ENCODE peak calls at places on chromosomes 11 and 22, in four cellular contexts. One of them, this sample, is unnamed. For H3K27me3, the result is how much of the 10 kb centered on the place peaks cover.

GRCh38 chr11:64157987-64158386 is 7.9 kb downstream of the MACROD1 start:
- DNase-seq in stomach: no peak
- DNase-seq in CD8-positive, alpha-beta T cell: no peak
- DNase-seq in gastrocnemius medialis: no peak
- DNase-seq in this sample: no peak

GRCh38 chr22:23772315-23773246 is at the start of gene MMP11:
- DNase-seq in gastrocnemius medialis: no peak
- DNase-seq in stomach: peak
- DNase-seq in CD8-positive, alpha-beta T cell: peak
- DNase-seq in this sample: no peak

GRCh38 chr11:1838077-1838425 is 730 bp upstream of the TNNI2 start:
- DNase-seq in stomach: no peak
- DNase-seq in gastrocnemius medialis: no peak
- DNase-seq in CD8-positive, alpha-beta T cell: no peak
- DNase-seq in this sample: no peak

GRCh38 chr11:95563173-95563572 is 226.4 kb downstream of the FAM76B start:
- DNase-seq in CD8-positive, alpha-beta T cell: no peak
- DNase-seq in stomach: no peak
- DNase-seq in gastrocnemius medialis: no peak
- DNase-seq in this sample: no peak

GRCh38 chr11:122115520-122116343 is at the start of gene BLID:
- DNase-seq in CD8-positive, alpha-beta T cell: no peak
- DNase-seq in stomach: peak
- DNase-seq in gastrocnemius medialis: no peak
- DNase-seq in this sample: no peak

GRCh38 chr22:46500201-46500600 is 37.2 kb downstream of the CELSR1 start:
- DNase-seq in CD8-positive, alpha-beta T cell: no peak
- DNase-seq in stomach: no peak
- DNase-seq in gastrocnemius medialis: no peak
- DNase-seq in this sample: no peak

GRCh38 chr11:117094776-117095175 is 3.5 kb downstream of the SIK3 start:
- DNase-seq in stomach: no peak
- DNase-seq in CD8-positive, alpha-beta T cell: no peak
- DNase-seq in gastrocnemius medialis: no peak
- DNase-seq in this sample: no peak

GRCh38 chr11:93054279-93054678 is 84.8 kb downstream of the MTNR1B start:
- DNase-seq in stomach: no peak
- DNase-seq in CD8-positive, alpha-beta T cell: no peak
- DNase-seq in gastrocnemius medialis: no peak
- DNase-seq in this sample: no peak

GRCh38 chr11:33920838-33921613 is 29.1 kb upstream of the LMO2 start:
- DNase-seq in gastrocnemius medialis: no peak
- DNase-seq in stomach: no peak
- DNase-seq in CD8-positive, alpha-beta T cell: no peak
- DNase-seq in this sample: no peak

GRCh38 chr11:36400768-36401455 is 104.8 kb downstream of the PRR5L start:
- DNase-seq in gastrocnemius medialis: no peak
- DNase-seq in CD8-positive, alpha-beta T cell: no peak
- DNase-seq in stomach: no peak
- DNase-seq in this sample: no peak

GRCh38 chr22:43257549-43257948 is 70.6 kb upstream of the TTLL12 start:
- DNase-seq in CD8-positive, alpha-beta T cell: no peak
- DNase-seq in gastrocnemius medialis: no peak
- DNase-seq in stomach: peak
- DNase-seq in this sample: no peak

GRCh38 chr11:1829039-1829820 is 5.6 kb upstream of the SYT8 start:
- DNase-seq in CD8-positive, alpha-beta T cell: no peak
- DNase-seq in gastrocnemius medialis: no peak
- DNase-seq in stomach: no peak
- DNase-seq in this sample: no peak

GRCh38 chr22:24066260-24066659 is 55.2 kb downstream of the CABIN1 start:
- DNase-seq in gastrocnemius medialis: no peak
- DNase-seq in stomach: no peak
- DNase-seq in CD8-positive, alpha-beta T cell: no peak
- DNase-seq in this sample: no peak

GRCh38 chr11:70466154-70466553 is 67.8 kb downstream of the CTTN start:
- DNase-seq in stomach: no peak
- DNase-seq in gastrocnemius medialis: no peak
- DNase-seq in CD8-positive, alpha-beta T cell: no peak
- DNase-seq in this sample: no peak

GRCh38 chr11:71391352-71391751 is 56.8 kb downstream of the DHCR7 start:
- DNase-seq in gastrocnemius medialis: no peak
- DNase-seq in stomach: no peak
- DNase-seq in CD8-positive, alpha-beta T cell: no peak
- DNase-seq in this sample: no peak

GRCh38 chr11:2762031-2762380 is 62.2 kb upstream of the KCNQ1OT1 start:
- DNase-seq in gastrocnemius medialis: no peak
- DNase-seq in stomach: no peak
- DNase-seq in CD8-positive, alpha-beta T cell: no peak
- DNase-seq in this sample: no peak

GRCh38 chr11:61417670-61418069 is 12.1 kb downstream of the CPSF7 start:
- DNase-seq in gastrocnemius medialis: no peak
- DNase-seq in CD8-positive, alpha-beta T cell: no peak
- DNase-seq in stomach: no peak
- DNase-seq in this sample: no peak

GRCh38 chr11:68116892-68117435 is 4.2 kb downstream of the CHKA start:
- DNase-seq in stomach: no peak
- DNase-seq in gastrocnemius medialis: no peak
- DNase-seq in CD8-positive, alpha-beta T cell: no peak
- DNase-seq in this sample: no peak

GRCh38 chr11:14974723-14975587 is 2.8 kb upstream of the CALCA start:
- DNase-seq in gastrocnemius medialis: no peak
- DNase-seq in CD8-positive, alpha-beta T cell: peak
- DNase-seq in stomach: peak
- DNase-seq in this sample: no peak

GRCh38 chr11:68825603-68826002 is 16.1 kb downstream of the CPT1A start:
- DNase-seq in CD8-positive, alpha-beta T cell: peak
- DNase-seq in gastrocnemius medialis: no peak
- DNase-seq in stomach: peak
- DNase-seq in this sample: no peak

GRCh38 chr11:67271548-67272284 is 5.4 kb downstream of the GRK2 start:
- DNase-seq in gastrocnemius medialis: no peak
- DNase-seq in CD8-positive, alpha-beta T cell: no peak
- DNase-seq in stomach: no peak
- DNase-seq in this sample: no peak

GRCh38 chr11:64428685-64429084 is 69.7 kb downstream of the RPS6KA4 start:
- DNase-seq in CD8-positive, alpha-beta T cell: no peak
- DNase-seq in gastrocnemius medialis: no peak
- DNase-seq in stomach: no peak
- DNase-seq in this sample: no peak

GRCh38 chr22:39463277-39463676 is 6.5 kb downstream of the MGAT3 start:
- DNase-seq in CD8-positive, alpha-beta T cell: no peak
- DNase-seq in gastrocnemius medialis: no peak
- DNase-seq in stomach: no peak
- DNase-seq in this sample: no peak

GRCh38 chr22:45671051-45671782 is 417 bp upstream of the ATXN10 start:
- DNase-seq in CD8-positive, alpha-beta T cell: no peak
- DNase-seq in stomach: no peak
- DNase-seq in gastrocnemius medialis: no peak
- DNase-seq in this sample: no peak

GRCh38 chr11:15535414-15535813 is 420.7 kb downstream of the INSC start:
- DNase-seq in gastrocnemius medialis: no peak
- DNase-seq in stomach: no peak
- DNase-seq in CD8-positive, alpha-beta T cell: no peak
- DNase-seq in this sample: no peak

GRCh38 chr11:61728066-61728939 is 24.1 kb upstream of the MYRF start:
- DNase-seq in CD8-positive, alpha-beta T cell: no peak
- DNase-seq in stomach: no peak
- DNase-seq in gastrocnemius medialis: no peak
- DNase-seq in this sample: no peak

GRCh38 chr11:62909107-62909894 is 11.9 kb downstream of the CHRM1 start:
- DNase-seq in gastrocnemius medialis: no peak
- DNase-seq in CD8-positive, alpha-beta T cell: no peak
- DNase-seq in stomach: peak
- DNase-seq in this sample: peak

GRCh38 chr11:71202598-71202944 is 49.8 kb downstream of the SHANK2 start:
- DNase-seq in CD8-positive, alpha-beta T cell: no peak
- DNase-seq in stomach: no peak
- DNase-seq in gastrocnemius medialis: no peak
- DNase-seq in this sample: no peak

GRCh38 chr11:69013009-69013951 is at the start of gene MRGPRF:
- DNase-seq in gastrocnemius medialis: peak
- DNase-seq in stomach: peak
- DNase-seq in CD8-positive, alpha-beta T cell: no peak
- DNase-seq in this sample: peak

GRCh38 chr11:533586-534196 is 1.7 kb downstream of the HRAS start:
- DNase-seq in stomach: no peak
- DNase-seq in CD8-positive, alpha-beta T cell: no peak
- DNase-seq in gastrocnemius medialis: no peak
- DNase-seq in this sample: no peak

DNA sequence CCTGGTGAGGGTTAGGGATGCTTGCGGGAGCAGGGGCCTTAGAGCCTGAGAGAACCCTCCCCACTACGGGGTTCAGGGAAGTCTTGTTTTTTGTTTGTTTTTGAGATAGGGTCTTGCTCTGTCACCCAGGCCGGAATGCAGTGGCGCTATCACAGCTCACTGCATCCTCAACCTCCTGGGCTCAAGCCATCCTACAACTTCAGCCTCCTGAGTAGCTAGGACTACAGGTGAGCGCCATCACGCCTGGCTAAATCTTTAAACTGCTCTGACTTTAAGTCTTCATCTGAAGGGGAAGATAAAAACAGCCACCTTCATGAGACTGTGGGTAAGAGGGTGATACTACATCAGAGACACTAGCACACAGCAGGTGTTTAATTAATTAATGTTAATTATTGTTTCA is 28.5 kb downstream of the SERPIND1 start:
- DNase-seq in stomach: no peak
- DNase-seq in gastrocnemius medialis: no peak
- DNase-seq in CD8-positive, alpha-beta T cell: no peak
- DNase-seq in this sample: no peak
- H3K27me3 ChIP-seq in stomach: under half
- H3K27me3 ChIP-seq in gastrocnemius medialis: under half
- H3K27me3 ChIP-seq in CD8-positive, alpha-beta T cell: under half
- H3K27me3 ChIP-seq in this sample: under half

GRCh38 chr11:12694182-12694531 is 19.9 kb downstream of the TEAD1 start:
- DNase-seq in gastrocnemius medialis: no peak
- DNase-seq in stomach: peak
- DNase-seq in CD8-positive, alpha-beta T cell: no peak
- DNase-seq in this sample: no peak

GRCh38 chr11:12691473-12691872 is 17.3 kb downstream of the TEAD1 start:
- DNase-seq in stomach: no peak
- DNase-seq in gastrocnemius medialis: no peak
- DNase-seq in CD8-positive, alpha-beta T cell: no peak
- DNase-seq in this sample: no peak

GRCh38 chr11:12693485-12694181 is 19.4 kb downstream of the TEAD1 start:
- DNase-seq in CD8-positive, alpha-beta T cell: no peak
- DNase-seq in stomach: peak
- DNase-seq in gastrocnemius medialis: peak
- DNase-seq in this sample: peak

GRCh38 chr11:12693075-12693473 is 18.9 kb downstream of the TEAD1 start:
- DNase-seq in stomach: no peak
- DNase-seq in CD8-positive, alpha-beta T cell: no peak
- DNase-seq in gastrocnemius medialis: no peak
- DNase-seq in this sample: no peak

GRCh38 chr11:12692238-12693074 is 18.2 kb downstream of the TEAD1 start:
- DNase-seq in gastrocnemius medialis: peak
- DNase-seq in stomach: peak
- DNase-seq in CD8-positive, alpha-beta T cell: no peak
- DNase-seq in this sample: peak
- H3K4me3 ChIP-seq in gastrocnemius medialis: peak
- H3K4me3 ChIP-seq in stomach: peak
- H3K4me3 ChIP-seq in CD8-positive, alpha-beta T cell: no peak
- H3K4me3 ChIP-seq in this sample: peak

GRCh38 chr11:7515544-7515943 is 1.7 kb downstream of the PPFIBP2 start:
- DNase-seq in stomach: no peak
- DNase-seq in gastrocnemius medialis: no peak
- DNase-seq in CD8-positive, alpha-beta T cell: no peak
- DNase-seq in this sample: no peak

GRCh38 chr11:7513210-7514098 is at the start of gene PPFIBP2:
- DNase-seq in CD8-positive, alpha-beta T cell: peak
- DNase-seq in stomach: peak
- DNase-seq in gastrocnemius medialis: peak
- DNase-seq in this sample: no peak

GRCh38 chr11:7511405-7511804 is 2.4 kb upstream of the PPFIBP2 start:
- DNase-seq in gastrocnemius medialis: peak
- DNase-seq in stomach: peak
- DNase-seq in CD8-positive, alpha-beta T cell: no peak
- DNase-seq in this sample: no peak

GRCh38 chr11:7514099-7514725 is 413 bp downstream of the PPFIBP2 start:
- DNase-seq in stomach: no peak
- DNase-seq in CD8-positive, alpha-beta T cell: no peak
- DNase-seq in gastrocnemius medialis: no peak
- DNase-seq in this sample: no peak

DNA sequence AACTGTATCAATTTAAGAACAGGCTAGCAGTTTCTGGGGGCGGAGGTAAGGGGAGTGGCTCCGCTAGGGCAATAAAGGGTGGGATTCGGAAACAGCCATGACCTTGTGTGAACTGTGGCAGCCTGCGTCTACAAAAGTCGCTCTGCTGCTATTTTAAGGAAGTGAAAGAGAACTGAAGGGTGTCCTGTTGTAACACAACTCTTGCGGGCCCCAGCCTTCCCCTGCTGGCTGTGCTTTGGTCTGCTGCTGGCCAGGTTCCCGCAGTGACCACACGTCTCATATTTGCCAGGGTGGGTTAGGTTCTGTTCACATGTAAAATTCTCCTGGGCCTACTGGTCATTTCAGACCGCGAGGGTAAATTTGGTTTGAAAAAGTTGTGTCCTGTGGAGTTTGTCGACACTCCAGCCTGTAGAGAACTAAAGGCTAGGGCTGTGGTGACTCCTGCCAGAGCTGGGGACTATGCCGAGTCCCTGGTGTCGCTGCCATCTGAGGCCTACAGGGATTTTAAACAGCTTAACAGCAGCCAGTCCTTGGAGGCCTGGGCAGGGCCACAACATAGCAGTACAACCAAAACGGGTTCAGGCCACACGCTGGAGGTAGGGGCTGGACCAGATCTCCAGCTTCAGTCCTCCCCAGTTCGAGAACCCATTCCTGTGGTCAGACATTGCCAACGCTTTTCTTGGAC is 1.1 kb upstream of the PPFIBP2 start:
- DNase-seq in stomach: peak
- DNase-seq in gastrocnemius medialis: peak
- DNase-seq in CD8-positive, alpha-beta T cell: peak
- DNase-seq in this sample: no peak
- TF ChIP-seq CTCF in stomach: no peak
- TF ChIP-seq CTCF in gastrocnemius medialis: peak
- TF ChIP-seq CTCF in CD8-positive, alpha-beta T cell: no peak
- TF ChIP-seq CTCF in this sample: no peak

DNA sequence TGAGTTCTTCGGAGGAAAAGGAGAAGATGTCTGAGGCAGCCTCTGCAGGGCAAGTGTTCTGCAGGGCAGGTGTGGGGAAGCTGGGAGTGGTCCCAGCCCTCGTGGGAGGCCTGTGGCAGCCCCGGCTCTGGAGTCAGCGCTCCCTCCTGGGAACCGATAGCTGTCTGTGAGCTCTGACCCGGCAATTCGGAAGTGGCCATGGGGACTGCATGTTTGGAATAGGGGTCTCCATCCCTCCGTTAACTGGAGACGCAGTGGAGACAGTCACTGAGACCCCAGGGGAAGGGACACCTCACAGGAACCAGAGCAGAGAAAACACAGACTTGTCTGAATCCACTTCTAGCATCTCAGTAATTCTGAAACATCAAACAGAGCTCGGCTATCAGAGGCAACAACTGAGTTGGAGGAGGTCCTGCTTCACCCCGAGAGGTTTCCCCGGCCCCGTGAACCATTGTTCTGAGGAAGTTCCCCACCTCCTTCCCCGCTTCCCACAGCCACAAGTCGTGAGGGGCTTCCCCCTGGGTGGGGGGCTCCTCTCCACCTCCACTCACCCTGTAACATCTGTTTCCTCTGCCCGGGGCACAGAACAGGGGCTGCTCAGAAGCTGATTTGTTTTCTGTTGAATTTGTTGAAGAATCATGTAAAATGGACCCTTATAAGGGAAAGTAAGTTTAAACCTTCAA is 99.7 kb downstream of the BRD1 start:
- DNase-seq in stomach: no peak
- DNase-seq in gastrocnemius medialis: no peak
- DNase-seq in CD8-positive, alpha-beta T cell: no peak
- DNase-seq in this sample: no peak
- H3K27me3 ChIP-seq in stomach: half or more
- H3K27me3 ChIP-seq in gastrocnemius medialis: under half
- H3K27me3 ChIP-seq in CD8-positive, alpha-beta T cell: under half
- H3K27me3 ChIP-seq in this sample: under half

This sample was measured in AG04450.